ENCODE peak calls at places on chromosomes 2 and 18, in six cellular contexts. One of them, this sample, is unnamed. For H3K36me3, the result is how much of the 10 kb centered on the place peaks cover.

GRCh38 chr2:20509766-20510490 is 63.1 kb downstream of the RHOB start:
- DNase-seq in transverse colon: peak
- DNase-seq in neural progenitor cell: peak
- DNase-seq in heart right ventricle: no peak
- DNase-seq in esophagus squamous epithelium: no peak
- DNase-seq in BE2C: peak
- DNase-seq in this sample: peak

GRCh38 chr2:65340898-65341681 is 91.3 kb downstream of the SPRED2 start:
- DNase-seq in transverse colon: no peak
- DNase-seq in esophagus squamous epithelium: no peak
- DNase-seq in heart right ventricle: no peak
- DNase-seq in neural progenitor cell: no peak
- DNase-seq in BE2C: no peak
- DNase-seq in this sample: no peak

GRCh38 chr2:26493631-26494030 is 15.7 kb upstream of the OTOF start:
- DNase-seq in transverse colon: no peak
- DNase-seq in BE2C: no peak
- DNase-seq in neural progenitor cell: no peak
- DNase-seq in esophagus squamous epithelium: no peak
- DNase-seq in heart right ventricle: no peak
- DNase-seq in this sample: no peak

GRCh38 chr2:144357623-144358400 is 162.1 kb downstream of the ZEB2 start:
- DNase-seq in esophagus squamous epithelium: no peak
- DNase-seq in neural progenitor cell: no peak
- DNase-seq in transverse colon: no peak
- DNase-seq in BE2C: no peak
- DNase-seq in heart right ventricle: peak
- DNase-seq in this sample: peak

GRCh38 chr2:217973008-217973787 is 29.6 kb downstream of the TNS1 start:
- DNase-seq in BE2C: no peak
- DNase-seq in esophagus squamous epithelium: no peak
- DNase-seq in neural progenitor cell: no peak
- DNase-seq in transverse colon: no peak
- DNase-seq in heart right ventricle: no peak
- DNase-seq in this sample: no peak

GRCh38 chr2:29042581-29043075 is 31.7 kb downstream of the PCARE start:
- DNase-seq in neural progenitor cell: no peak
- DNase-seq in transverse colon: no peak
- DNase-seq in heart right ventricle: no peak
- DNase-seq in esophagus squamous epithelium: no peak
- DNase-seq in BE2C: peak
- DNase-seq in this sample: no peak

GRCh38 chr2:156181208-156181607 is 151.3 kb downstream of the NR4A2 start:
- DNase-seq in BE2C: no peak
- DNase-seq in transverse colon: no peak
- DNase-seq in neural progenitor cell: no peak
- DNase-seq in esophagus squamous epithelium: no peak
- DNase-seq in heart right ventricle: no peak
- DNase-seq in this sample: no peak

GRCh38 chr2:191376981-191377629 is 131.9 kb downstream of the MYO1B start:
- DNase-seq in heart right ventricle: peak
- DNase-seq in transverse colon: peak
- DNase-seq in BE2C: peak
- DNase-seq in neural progenitor cell: no peak
- DNase-seq in esophagus squamous epithelium: no peak
- DNase-seq in this sample: peak

GRCh38 chr2:216673609-216674008 is 21.7 kb downstream of the IGFBP5 start:
- DNase-seq in esophagus squamous epithelium: no peak
- DNase-seq in heart right ventricle: no peak
- DNase-seq in neural progenitor cell: no peak
- DNase-seq in transverse colon: no peak
- DNase-seq in BE2C: no peak
- DNase-seq in this sample: no peak

GRCh38 chr2:134169788-134170187 is 84.1 kb upstream of the MGAT5 start:
- DNase-seq in BE2C: no peak
- DNase-seq in transverse colon: no peak
- DNase-seq in esophagus squamous epithelium: no peak
- DNase-seq in heart right ventricle: no peak
- DNase-seq in neural progenitor cell: no peak
- DNase-seq in this sample: no peak

GRCh38 chr2:191657977-191658376 is 20.0 kb upstream of the NABP1 start:
- DNase-seq in transverse colon: no peak
- DNase-seq in BE2C: no peak
- DNase-seq in esophagus squamous epithelium: no peak
- DNase-seq in heart right ventricle: no peak
- DNase-seq in neural progenitor cell: no peak
- DNase-seq in this sample: no peak

GRCh38 chr2:218985325-218986091 is 524 bp upstream of the FEV start:
- DNase-seq in transverse colon: no peak
- DNase-seq in BE2C: peak
- DNase-seq in neural progenitor cell: no peak
- DNase-seq in esophagus squamous epithelium: no peak
- DNase-seq in heart right ventricle: no peak
- DNase-seq in this sample: no peak

GRCh38 chr2:85785027-85785822 is 31.4 kb downstream of the ATOH8 start:
- DNase-seq in transverse colon: no peak
- DNase-seq in esophagus squamous epithelium: no peak
- DNase-seq in heart right ventricle: no peak
- DNase-seq in BE2C: no peak
- DNase-seq in neural progenitor cell: peak
- DNase-seq in this sample: no peak

GRCh38 chr2:112795720-112796119 is 11.4 kb upstream of the IL1A start:
- DNase-seq in transverse colon: no peak
- DNase-seq in BE2C: no peak
- DNase-seq in heart right ventricle: no peak
- DNase-seq in esophagus squamous epithelium: no peak
- DNase-seq in neural progenitor cell: no peak
- DNase-seq in this sample: peak

GRCh38 chr2:75327334-75327733 is 128.0 kb upstream of the TACR1 start:
- DNase-seq in neural progenitor cell: no peak
- DNase-seq in transverse colon: no peak
- DNase-seq in heart right ventricle: no peak
- DNase-seq in esophagus squamous epithelium: no peak
- DNase-seq in BE2C: no peak
- DNase-seq in this sample: no peak

GRCh38 chr18:70028734-70029133 is 81.1 kb upstream of the CD226 start:
- DNase-seq in heart right ventricle: no peak
- DNase-seq in BE2C: no peak
- DNase-seq in transverse colon: no peak
- DNase-seq in esophagus squamous epithelium: no peak
- DNase-seq in neural progenitor cell: no peak
- DNase-seq in this sample: no peak
- H3K36me3 ChIP-seq in heart right ventricle: half or more
- H3K36me3 ChIP-seq in BE2C: under half
- H3K36me3 ChIP-seq in transverse colon: under half
- H3K36me3 ChIP-seq in esophagus squamous epithelium: under half
- H3K36me3 ChIP-seq in neural progenitor cell: under half
- H3K36me3 ChIP-seq in this sample: under half

DNA sequence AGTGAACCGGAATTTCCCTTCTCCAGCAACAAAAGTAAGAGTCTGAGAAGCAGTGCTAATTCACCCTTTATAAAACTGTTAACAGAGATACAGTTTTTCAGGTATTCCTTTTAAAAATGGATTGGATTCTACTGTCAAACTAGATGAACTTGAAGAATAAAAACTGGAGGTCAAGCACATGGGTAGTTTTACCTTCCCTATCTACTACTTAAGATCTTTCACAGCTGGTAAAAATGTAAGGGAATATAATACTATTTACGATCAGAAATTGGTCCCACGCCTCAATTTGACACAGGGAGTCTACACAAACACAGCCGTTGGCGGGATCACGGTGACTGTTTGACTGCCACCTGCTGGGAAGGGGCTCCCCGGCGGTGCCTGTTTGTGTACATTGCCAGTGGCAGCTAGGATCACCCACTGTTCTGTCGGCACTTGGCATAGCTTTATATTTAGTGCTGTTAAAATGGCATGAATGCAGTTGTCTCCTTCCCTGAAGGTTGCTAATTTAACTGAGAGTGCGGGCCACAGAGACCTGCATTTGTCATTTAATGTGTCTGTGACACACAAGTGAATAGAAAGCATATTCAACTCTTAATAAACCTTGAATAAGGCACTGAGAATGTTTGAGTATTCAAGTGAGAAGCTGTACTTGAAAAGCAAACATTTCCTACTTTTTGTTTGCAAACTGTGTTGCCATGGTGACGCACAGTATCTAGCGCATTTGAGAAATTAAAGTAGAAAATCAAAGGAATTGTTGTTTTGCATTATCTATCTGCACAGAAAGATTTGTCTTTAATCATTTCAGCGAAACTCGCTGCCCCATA is 59.6 kb downstream of the ABCG8 start:
- DNase-seq in esophagus squamous epithelium: no peak
- DNase-seq in BE2C: peak
- DNase-seq in neural progenitor cell: peak
- DNase-seq in heart right ventricle: no peak
- DNase-seq in transverse colon: peak
- DNase-seq in this sample: no peak
- TF ChIP-seq CTCF in esophagus squamous epithelium: no peak
- TF ChIP-seq CTCF in BE2C: peak
- TF ChIP-seq CTCF in neural progenitor cell: peak
- TF ChIP-seq CTCF in heart right ventricle: no peak
- TF ChIP-seq CTCF in transverse colon: no peak
- TF ChIP-seq CTCF in this sample: no peak

GRCh38 chr18:10558967-10559298 is 33.1 kb downstream of the NAPG start:
- DNase-seq in transverse colon: no peak
- DNase-seq in esophagus squamous epithelium: no peak
- DNase-seq in neural progenitor cell: no peak
- DNase-seq in heart right ventricle: no peak
- DNase-seq in BE2C: no peak
- DNase-seq in this sample: no peak

GRCh38 chr18:10558243-10558966 is 32.6 kb downstream of the NAPG start:
- DNase-seq in BE2C: no peak
- DNase-seq in heart right ventricle: no peak
- DNase-seq in transverse colon: no peak
- DNase-seq in esophagus squamous epithelium: no peak
- DNase-seq in neural progenitor cell: no peak
- DNase-seq in this sample: no peak

GRCh38 chr18:10560457-10561045 is 34.7 kb downstream of the NAPG start:
- DNase-seq in heart right ventricle: peak
- DNase-seq in BE2C: peak
- DNase-seq in transverse colon: peak
- DNase-seq in neural progenitor cell: peak
- DNase-seq in esophagus squamous epithelium: no peak
- DNase-seq in this sample: no peak

GRCh38 chr18:10559566-10560456 is 34.0 kb downstream of the NAPG start:
- DNase-seq in esophagus squamous epithelium: no peak
- DNase-seq in neural progenitor cell: no peak
- DNase-seq in BE2C: peak
- DNase-seq in heart right ventricle: no peak
- DNase-seq in transverse colon: no peak
- DNase-seq in this sample: no peak

DNA sequence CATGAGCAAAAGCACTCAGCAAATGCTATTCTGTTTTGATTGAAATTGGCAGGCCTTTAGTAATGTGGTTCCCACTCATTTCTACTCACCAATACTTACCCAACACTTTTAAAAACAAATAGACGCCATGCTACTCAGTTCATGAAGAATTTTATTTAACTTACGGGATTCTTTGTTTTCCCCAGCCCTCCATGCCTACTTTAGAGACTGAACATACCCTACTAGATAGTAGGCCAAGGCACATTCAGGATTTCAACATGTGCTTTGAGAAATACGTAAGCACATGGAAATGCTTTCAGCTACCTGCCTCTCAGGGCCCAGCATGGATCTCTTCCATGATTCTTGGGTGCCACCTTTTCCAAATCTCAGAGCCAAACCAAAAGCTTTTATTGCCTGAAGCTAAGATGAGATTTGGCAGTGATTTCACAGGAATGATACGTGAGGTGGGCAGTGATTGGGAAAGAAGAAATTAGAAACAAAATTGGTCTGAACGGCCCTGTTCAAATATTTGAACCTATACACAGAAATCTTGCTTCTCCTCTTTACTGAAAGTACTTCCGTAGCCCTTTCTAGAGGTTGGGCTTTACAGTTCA is 31.4 kb downstream of the NAPG start:
- DNase-seq in BE2C: no peak
- DNase-seq in esophagus squamous epithelium: no peak
- DNase-seq in heart right ventricle: no peak
- DNase-seq in transverse colon: no peak
- DNase-seq in neural progenitor cell: no peak
- DNase-seq in this sample: no peak
- H3K36me3 ChIP-seq in BE2C: under half
- H3K36me3 ChIP-seq in esophagus squamous epithelium: half or more
- H3K36me3 ChIP-seq in heart right ventricle: half or more
- H3K36me3 ChIP-seq in transverse colon: under half
- H3K36me3 ChIP-seq in neural progenitor cell: under half
- H3K36me3 ChIP-seq in this sample: under half

GRCh38 chr2:137659616-137660015 is 304.7 kb upstream of the HNMT start:
- DNase-seq in esophagus squamous epithelium: no peak
- DNase-seq in neural progenitor cell: no peak
- DNase-seq in heart right ventricle: no peak
- DNase-seq in transverse colon: peak
- DNase-seq in BE2C: no peak
- DNase-seq in this sample: peak
- TF ChIP-seq CTCF in esophagus squamous epithelium: no peak
- TF ChIP-seq CTCF in neural progenitor cell: peak
- TF ChIP-seq CTCF in heart right ventricle: no peak
- TF ChIP-seq CTCF in transverse colon: no peak
- TF ChIP-seq CTCF in BE2C: no peak
- TF ChIP-seq CTCF in this sample: no peak

GRCh38 chr2:226550801-226551200 is 248.8 kb downstream of the IRS1 start:
- DNase-seq in heart right ventricle: no peak
- DNase-seq in neural progenitor cell: no peak
- DNase-seq in transverse colon: no peak
- DNase-seq in esophagus squamous epithelium: no peak
- DNase-seq in BE2C: no peak
- DNase-seq in this sample: no peak
- H3K36me3 ChIP-seq in heart right ventricle: under half
- H3K36me3 ChIP-seq in neural progenitor cell: under half
- H3K36me3 ChIP-seq in transverse colon: under half
- H3K36me3 ChIP-seq in esophagus squamous epithelium: under half
- H3K36me3 ChIP-seq in BE2C: under half
- H3K36me3 ChIP-seq in this sample: under half

GRCh38 chr2:95329891-95330822 is 33.0 kb downstream of the KCNIP3 start:
- DNase-seq in heart right ventricle: no peak
- DNase-seq in BE2C: peak
- DNase-seq in neural progenitor cell: no peak
- DNase-seq in esophagus squamous epithelium: no peak
- DNase-seq in transverse colon: no peak
- DNase-seq in this sample: no peak
- TF ChIP-seq CTCF in heart right ventricle: no peak
- TF ChIP-seq CTCF in BE2C: peak
- TF ChIP-seq CTCF in neural progenitor cell: no peak
- TF ChIP-seq CTCF in esophagus squamous epithelium: no peak
- TF ChIP-seq CTCF in transverse colon: no peak
- TF ChIP-seq CTCF in this sample: no peak

GRCh38 chr2:173955004-173955403 is 10.2 kb downstream of the SP3 start:
- DNase-seq in neural progenitor cell: no peak
- DNase-seq in heart right ventricle: no peak
- DNase-seq in esophagus squamous epithelium: no peak
- DNase-seq in BE2C: no peak
- DNase-seq in transverse colon: no peak
- DNase-seq in this sample: no peak
- H3K36me3 ChIP-seq in neural progenitor cell: under half
- H3K36me3 ChIP-seq in heart right ventricle: under half
- H3K36me3 ChIP-seq in esophagus squamous epithelium: under half
- H3K36me3 ChIP-seq in BE2C: under half
- H3K36me3 ChIP-seq in transverse colon: under half
- H3K36me3 ChIP-seq in this sample: half or more

GRCh38 chr2:55526174-55526573 is 6.7 kb downstream of the CFAP36 start:
- DNase-seq in BE2C: no peak
- DNase-seq in neural progenitor cell: no peak
- DNase-seq in transverse colon: no peak
- DNase-seq in esophagus squamous epithelium: no peak
- DNase-seq in heart right ventricle: no peak
- DNase-seq in this sample: no peak
- TF ChIP-seq CTCF in BE2C: no peak
- TF ChIP-seq CTCF in neural progenitor cell: no peak
- TF ChIP-seq CTCF in transverse colon: no peak
- TF ChIP-seq CTCF in esophagus squamous epithelium: no peak
- TF ChIP-seq CTCF in heart right ventricle: no peak
- TF ChIP-seq CTCF in this sample: no peak